ENCODE peak calls at places on chromosomes 4 and X, in nine cellular contexts. W is CD4-positive, alpha-beta memory T cell; Z is transverse colon; A is tibial artery; H is fibroblast of lung; T is mammary epithelial cell; F is right lobe of liver; N is psoas muscle; D is GM23248. J is an unnamed sample. For H3K4me1, the result is how much of the 10 kb centered on the place peaks cover.

GRCh38 chr4:48015678-48016077 is 803 bp downstream of the CNGA1 start:
- DNase-seq in W (no peak), Z (peak), A (no peak), H (no peak), T (no peak), F (peak), N (no peak), D (no peak), J (no peak)

GRCh38 chrX:150913511-150913910 is 15.0 kb upstream of the CD99L2 start:
- DNase-seq in W (no peak), Z (no peak), A (no peak), H (peak), T (no peak), F (no peak), N (no peak), D (peak), J (no peak)

GRCh38 chr4:125125256-125125655 is 189.5 kb upstream of the FAT4 start:
- DNase-seq in W (no peak), Z (no peak), A (no peak), H (no peak), T (no peak), F (no peak), N (no peak), D (no peak), J (no peak)

GRCh38 chrX:9745417-9746115 is 20.1 kb downstream of the GPR143 start:
- DNase-seq in W (no peak), Z (no peak), A (no peak), H (no peak), T (no peak), F (no peak), N (no peak), D (peak), J (no peak)

GRCh38 chr4:15455290-15455689 is 14.4 kb upstream of the CC2D2A start:
- DNase-seq in W (no peak), Z (peak), A (peak), H (peak), T (no peak), F (peak), N (peak), D (peak), J (no peak)

GRCh38 chr4:137664055-137664405 is 131.7 kb upstream of the PCDH18 start:
- DNase-seq in W (no peak), Z (no peak), A (no peak), H (peak), T (no peak), F (no peak), N (no peak), D (peak), J (no peak)

GRCh38 chr4:38739438-38739837 is 43.4 kb downstream of the TLR10 start:
- DNase-seq in W (no peak), Z (no peak), A (no peak), H (no peak), T (no peak), F (no peak), N (no peak), D (no peak), J (no peak)

GRCh38 chr4:89196056-89196674 is 84.8 kb downstream of the TIGD2 start:
- DNase-seq in W (no peak), Z (no peak), A (no peak), H (peak), T (no peak), F (no peak), N (no peak), D (peak), J (no peak)

GRCh38 chr4:150106886-150107285 is 28.6 kb downstream of the DCLK2 start:
- DNase-seq in W (no peak), Z (no peak), A (no peak), H (no peak), T (no peak), F (no peak), N (no peak), D (no peak), J (no peak)

GRCh38 chr4:77157859-77158486 is 966 bp downstream of the CCNG2 start:
- DNase-seq in W (peak), Z (peak), A (peak), H (peak), T (peak), F (peak), N (peak), D (peak), J (peak)

GRCh38 chr4:3517731-3518510 is 14.3 kb downstream of the LRPAP1 start:
- DNase-seq in W (no peak), Z (no peak), A (peak), H (no peak), T (no peak), F (peak), N (peak), D (no peak), J (peak)

GRCh38 chr4:77430847-77431246 is 174.8 kb upstream of the CXCL13 start:
- DNase-seq in W (no peak), Z (no peak), A (no peak), H (no peak), T (no peak), F (no peak), N (no peak), D (no peak), J (no peak)

GRCh38 chr4:165384186-165384585 is 5.4 kb downstream of the CPE start:
- DNase-seq in W (no peak), Z (no peak), A (no peak), H (no peak), T (no peak), F (no peak), N (no peak), D (no peak), J (no peak)

GRCh38 chr4:101183658-101184373 is 163.5 kb downstream of the PPP3CA start:
- DNase-seq in W (no peak), Z (no peak), A (no peak), H (no peak), T (peak), F (no peak), N (no peak), D (peak), J (no peak)

GRCh38 chr4:45004847-45005565 is 278.6 kb upstream of the GNPDA2 start:
- DNase-seq in W (no peak), Z (no peak), A (no peak), H (no peak), T (peak), F (no peak), N (no peak), D (no peak), J (no peak)

GRCh38 chrX:46573896-46574336 is 351 bp downstream of the CHST7 start:
- DNase-seq in W (peak), Z (peak), A (peak), H (peak), T (peak), F (peak), N (peak), D (peak), J (peak)

GRCh38 chrX:125681058-125681457 is 361.4 kb downstream of the TEX13C start:
- DNase-seq in W (no peak), Z (no peak), A (no peak), H (no peak), T (no peak), F (no peak), N (no peak), D (no peak), J (no peak)

GRCh38 chr4:139689093-139689722 is 23.6 kb downstream of the MGST2 start:
- DNase-seq in W (no peak), Z (no peak), A (no peak), H (no peak), T (no peak), F (peak), N (no peak), D (peak), J (no peak)

GRCh38 chr4:85496933-85497332 is 22.0 kb downstream of the ARHGAP24 start:
- DNase-seq in W (no peak), Z (no peak), A (no peak), H (peak), T (peak), F (no peak), N (no peak), D (peak), J (no peak)

GRCh38 chr4:150078041-150078995 is at the start of gene DCLK2:
- DNase-seq in W (no peak), Z (peak), A (peak), H (peak), T (peak), F (peak), N (peak), D (peak), J (peak)

GRCh38 chr4:164779080-164779479 is 25.1 kb downstream of the SMIM31 start:
- DNase-seq in W (no peak), Z (no peak), A (no peak), H (no peak), T (no peak), F (no peak), N (no peak), D (peak), J (no peak)

GRCh38 chrX:43551590-43551989 is 104.5 kb upstream of the MAOA start:
- DNase-seq in W (no peak), Z (no peak), A (no peak), H (no peak), T (no peak), F (no peak), N (no peak), D (no peak), J (no peak)

GRCh38 chrX:476724-477075 is 90.0 kb upstream of the PPP2R3B start:
- DNase-seq in W (no peak), Z (no peak), A (no peak), H (no peak), T (no peak), F (no peak), N (no peak), D (no peak), J (no peak)

GRCh38 chr4:78784255-78784654 is 8.1 kb downstream of the BMP2K start:
- DNase-seq in W (no peak), Z (no peak), A (no peak), H (peak), T (peak), F (no peak), N (no peak), D (peak), J (no peak)

GRCh38 chr4:128980816-128981326 is 112.5 kb downstream of the SCLT1 start:
- DNase-seq in W (no peak), Z (no peak), A (no peak), H (no peak), T (no peak), F (no peak), N (no peak), D (no peak), J (no peak)

GRCh38 chr4:108644237-108644636 is 6.2 kb upstream of the OSTC start:
- DNase-seq in W (no peak), Z (no peak), A (no peak), H (no peak), T (peak), F (no peak), N (no peak), D (peak), J (no peak)

GRCh38 chr4:85995361-85995760 is 364.5 kb downstream of the MAPK10 start:
- DNase-seq in W (no peak), Z (no peak), A (no peak), H (no peak), T (no peak), F (no peak), N (no peak), D (no peak), J (no peak)

GRCh38 chr4:176778063-176778462 is 14.7 kb downstream of the VEGFC start:
- DNase-seq in W (no peak), Z (no peak), A (no peak), H (peak), T (peak), F (no peak), N (no peak), D (peak), J (no peak)

GRCh38 chrX:10755477-10756334 is 135.3 kb upstream of the MID1 start:
- DNase-seq in W (no peak), Z (no peak), A (no peak), H (peak), T (no peak), F (no peak), N (no peak), D (peak), J (no peak)

GRCh38 chr4:113683143-113683542 is 78.4 kb downstream of the CAMK2D start:
- DNase-seq in W (peak), Z (peak), A (no peak), H (no peak), T (peak), F (no peak), N (no peak), D (no peak), J (no peak)

GRCh38 chr4:37892641-37893040 is 1.8 kb downstream of the TBC1D1 start:
- DNase-seq in W (peak), Z (peak), A (no peak), H (no peak), T (no peak), F (no peak), N (no peak), D (no peak), J (no peak)

GRCh38 chrX:17605676-17606075 is 131.6 kb upstream of the SCML1 start:
- DNase-seq in W (no peak), Z (no peak), A (no peak), H (peak), T (no peak), F (no peak), N (no peak), D (no peak), J (no peak)

GRCh38 chr4:145230726-145231125 is 50.3 kb upstream of the OTUD4 start:
- DNase-seq in W (no peak), Z (no peak), A (no peak), H (peak), T (no peak), F (no peak), N (no peak), D (peak), J (no peak)

GRCh38 chr4:168541608-168541953 is 44.7 kb downstream of the PALLD start:
- DNase-seq in W (no peak), Z (no peak), A (no peak), H (peak), T (peak), F (no peak), N (no peak), D (peak), J (no peak)

GRCh38 chrX:2854918-2855317 is 26.2 kb downstream of the GYG2 start:
- DNase-seq in W (no peak), Z (no peak), A (no peak), H (no peak), T (no peak), F (no peak), N (no peak), D (no peak), J (no peak)

GRCh38 chrX:13029341-13029740 is 15.1 kb downstream of the FAM9C start:
- DNase-seq in W (no peak), Z (peak), A (no peak), H (peak), T (no peak), F (peak), N (peak), D (peak), J (no peak)

GRCh38 chr4:27764526-27764837 is 903.8 kb downstream of the STIM2 start:
- DNase-seq in W (no peak), Z (no peak), A (no peak), H (peak), T (no peak), F (no peak), N (no peak), D (no peak), J (no peak)
- H3K4me3 ChIP-seq in W (no peak), Z (no peak), A (no peak), H (no peak), T (no peak), F (peak), N (no peak), D (no peak), J (no peak)

GRCh38 chr4:173526724-173527102 is 3.3 kb downstream of the HAND2 start:
- DNase-seq in W (no peak), Z (no peak), A (no peak), H (no peak), T (no peak), F (no peak), N (no peak), D (no peak), J (no peak)
- H3K27ac ChIP-seq in W (no peak), Z (peak), A (peak), H (no peak), T (no peak), F (peak), N (no peak), D (peak), J (peak)

DNA sequence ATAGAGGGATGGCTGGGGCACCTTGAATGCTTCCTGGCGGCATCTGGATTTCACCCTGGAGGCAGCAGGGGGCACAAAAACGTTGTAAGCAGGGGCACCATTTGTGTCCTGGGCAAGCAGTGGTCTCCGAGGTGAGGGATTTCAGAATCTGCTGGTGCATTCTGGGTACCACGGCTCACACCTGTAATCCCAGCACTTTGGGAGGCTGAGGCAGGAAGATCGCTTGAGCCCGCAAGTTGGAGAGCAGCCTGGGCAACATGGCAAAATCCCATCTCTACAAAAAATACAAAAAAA is 16.8 kb upstream of the TBC1D14 start:
- DNase-seq in W (no peak), Z (no peak), A (no peak), H (no peak), T (no peak), F (no peak), N (no peak), D (no peak), J (no peak)
- H3K4me1 ChIP-seq in W (under half), Z (under half), A (under half), H (under half), T (under half), F (under half), N (under half), D (under half), J (under half)

DNA sequence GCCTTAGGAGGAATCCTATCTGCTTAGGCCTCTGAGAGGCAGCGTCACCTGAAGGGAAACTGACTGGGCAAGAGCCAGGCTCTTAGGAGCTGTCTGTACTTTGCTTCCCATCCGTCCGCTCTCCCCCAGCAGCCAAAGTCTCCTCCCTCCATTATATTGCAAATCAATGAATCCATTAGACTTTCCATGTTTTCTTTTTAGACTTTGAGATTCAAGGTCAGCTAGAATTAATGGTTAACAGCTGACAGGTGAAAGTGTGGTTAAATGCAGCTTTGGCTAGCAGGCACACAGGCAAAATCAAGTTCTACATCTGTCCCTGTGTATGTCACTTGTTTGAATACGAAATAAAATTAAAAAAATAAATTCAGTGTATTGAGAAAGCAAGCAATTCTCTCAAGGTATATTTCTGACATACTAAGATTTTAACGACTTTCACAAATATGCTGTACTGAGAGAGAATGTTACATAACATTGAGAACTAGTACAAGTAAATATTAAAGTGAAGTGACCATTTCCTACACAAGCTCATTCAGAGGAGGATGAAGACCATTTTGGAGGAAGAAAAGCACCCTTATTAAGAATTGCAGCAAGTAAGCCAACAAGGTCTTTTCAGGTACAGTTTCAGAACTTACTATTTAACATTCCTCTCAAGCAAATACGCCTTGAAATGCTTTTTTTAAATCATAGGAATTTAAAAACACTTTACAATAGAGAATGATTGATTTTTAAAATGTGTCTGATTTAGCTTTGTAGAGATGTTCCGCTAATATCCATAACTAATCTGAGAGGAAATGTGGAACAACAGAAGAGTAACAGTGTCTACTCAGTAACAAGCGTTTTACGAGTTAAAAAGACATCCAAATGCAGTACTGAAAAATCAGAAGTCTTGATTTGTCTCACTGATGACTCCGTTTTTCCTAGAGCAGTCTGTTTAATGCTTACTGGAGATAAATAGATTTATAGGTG is at the start of gene F11:
- DNase-seq in W (no peak), Z (no peak), A (no peak), H (no peak), T (no peak), F (no peak), N (no peak), D (no peak), J (no peak)
- H3K4me3 ChIP-seq in W (no peak), Z (no peak), A (no peak), H (no peak), T (no peak), F (peak), N (no peak), D (no peak), J (no peak)

GRCh38 chr4:54395013-54395527 is 166.0 kb downstream of the PDGFRA start:
- DNase-seq in W (no peak), Z (no peak), A (no peak), H (no peak), T (no peak), F (no peak), N (no peak), D (no peak), J (no peak)
- H3K27ac ChIP-seq in W (no peak), Z (no peak), A (no peak), H (no peak), T (no peak), F (no peak), N (no peak), D (no peak), J (no peak)

GRCh38 chr4:102334624-102335023 is 10.7 kb downstream of the SLC39A8 start:
- DNase-seq in W (no peak), Z (no peak), A (no peak), H (no peak), T (no peak), F (no peak), N (no peak), D (no peak), J (no peak)
- H3K4me1 ChIP-seq in W (under half), Z (under half), A (under half), H (under half), T (under half), F (under half), N (under half), D (under half), J (under half)

J was measured in aorta.